ENCODE peak calls at places on chromosomes 7 and 10, in nine cellular contexts. S, J, O, M, A, P, F, R and U are unnamed samples.
A peak's percentile ranks its signal among the peaks of the same experiment; 100 is the strongest.

GRCh38 chr7:44103941-44104879 is at the start of gene AEBP1:
- DNase-seq in S (no peak), J (no peak), O (no peak), M (peak; percentile 12), A (no peak), P (no peak), F (no peak), R (peak; percentile 77), U (no peak)

GRCh38 chr7:1592299-1592842 is 22.5 kb upstream of the PSMG3 start:
- DNase-seq in S (no peak), J (no peak), O (no peak), M (no peak), A (no peak), P (no peak), F (no peak), R (no peak), U (no peak)

GRCh38 chr10:3398825-3399646 is 226.5 kb upstream of the PITRM1 start:
- DNase-seq in S (no peak), J (no peak), O (no peak), M (peak; percentile 40), A (no peak), P (no peak), F (no peak), R (no peak), U (peak; percentile 42)

GRCh38 chr7:83469491-83469890 is 179.4 kb downstream of the SEMA3E start:
- DNase-seq in S (no peak), J (no peak), O (no peak), M (no peak), A (no peak), P (no peak), F (no peak), R (no peak), U (no peak)

GRCh38 chr10:100025528-100026070 is 15.9 kb upstream of the DNMBP start:
- DNase-seq in S (no peak), J (no peak), O (no peak), M (peak; percentile 46), A (no peak), P (no peak), F (no peak), R (no peak), U (no peak)

GRCh38 chr10:25522294-25522693 is 347.5 kb downstream of the GPR158 start:
- DNase-seq in S (no peak), J (no peak), O (no peak), M (no peak), A (no peak), P (no peak), F (no peak), R (no peak), U (no peak)

GRCh38 chr7:69429817-69430501 is 168.3 kb upstream of the AUTS2 start:
- DNase-seq in S (no peak), J (peak; percentile 18), O (no peak), M (peak; percentile 3), A (no peak), P (no peak), F (no peak), R (peak; percentile 79), U (peak; percentile 21)

GRCh38 chr10:76185476-76186255 is 754.2 kb downstream of the LRMDA start:
- DNase-seq in S (no peak), J (no peak), O (no peak), M (no peak), A (no peak), P (no peak), F (no peak), R (no peak), U (no peak)

GRCh38 chr10:33876547-33877400 is 542.3 kb upstream of the NRP1 start:
- DNase-seq in S (peak; percentile 54), J (no peak), O (no peak), M (no peak), A (no peak), P (no peak), F (peak; percentile 24), R (no peak), U (peak; percentile 21)

GRCh38 chr7:70506463-70506862 is 625.5 kb upstream of the GALNT17 start:
- DNase-seq in S (no peak), J (no peak), O (no peak), M (no peak), A (no peak), P (no peak), F (no peak), R (no peak), U (no peak)

GRCh38 chr10:112755446-112756117 is 194.5 kb upstream of the TCF7L2 start:
- DNase-seq in S (no peak), J (peak; percentile 43), O (peak; percentile 65), M (peak; percentile 29), A (no peak), P (no peak), F (no peak), R (no peak), U (no peak)

GRCh38 chr7:50826371-50827172 is 43.9 kb upstream of the GRB10 start:
- DNase-seq in S (peak; percentile 90), J (no peak), O (no peak), M (peak; percentile 96), A (peak; percentile 98), P (peak; percentile 83), F (peak; percentile 47), R (no peak), U (no peak)

GRCh38 chr10:104321716-104322415 is 16.4 kb downstream of the ITPRIP start:
- DNase-seq in S (peak; percentile 68), J (no peak), O (no peak), M (no peak), A (no peak), P (no peak), F (no peak), R (peak; percentile 59), U (no peak)

GRCh38 chr10:482848-483247 is 206.6 kb downstream of the DIP2C start:
- DNase-seq in S (no peak), J (no peak), O (no peak), M (no peak), A (no peak), P (no peak), F (no peak), R (no peak), U (no peak)

GRCh38 chr10:35640474-35640873 is 1.6 kb downstream of the FZD8 start:
- DNase-seq in S (peak; percentile 79), J (no peak), O (peak; percentile 71), M (peak; percentile 86), A (no peak), P (peak; percentile 30), F (peak; percentile 56), R (peak; percentile 80), U (peak; percentile 47)

GRCh38 chr10:62830577-62831122 is 14.5 kb upstream of the EGR2 start:
- DNase-seq in S (no peak), J (no peak), O (no peak), M (no peak), A (no peak), P (no peak), F (no peak), R (no peak), U (no peak)